ENCODE peak calls at places on chromosome 9, in ten cellular contexts. U is heart left ventricle, B is GM23338, P is ureter, S is HEK293T, T is GM13976, H is HuH-7, N is ELF-1, G is MG63, Z is cerebellar nuclear complex. J is an unnamed sample.

GRCh38 chr9:112174965-112175795 is at the start of gene SUSD1:
- DNase-seq in B (peak), T (peak), H (peak), P (peak), S (peak), N (peak), G (peak), U (peak), Z (no peak), J (peak)

GRCh38 chr9:121499427-121500164 is at the start of gene GGTA1:
- DNase-seq in T (peak), S (peak), H (peak), U (peak), Z (no peak), G (peak), B (peak), N (peak), P (peak), J (peak)

GRCh38 chr9:131707050-131707449 is 32.8 kb downstream of the RAPGEF1 start:
- DNase-seq in H (no peak), S (no peak), G (no peak), U (no peak), N (no peak), B (no peak), P (no peak), T (no peak), Z (no peak), J (no peak)

GRCh38 chr9:125911861-125912260 is 164.7 kb downstream of the PBX3 start:
- DNase-seq in H (no peak), P (no peak), Z (no peak), U (no peak), S (no peak), G (no peak), T (no peak), N (no peak), B (no peak), J (peak)

GRCh38 chr9:70120834-70121510 is 77.3 kb downstream of the MAMDC2 start:
- DNase-seq in Z (no peak), N (peak), T (no peak), U (no peak), S (no peak), G (peak), B (no peak), H (no peak), P (peak), J (peak)

GRCh38 chr9:135555203-135555602 is 6.4 kb upstream of the PAEP start:
- DNase-seq in T (no peak), H (no peak), P (no peak), G (no peak), N (no peak), U (no peak), S (no peak), Z (no peak), B (no peak), J (no peak)

GRCh38 chr9:35163413-35163812 is 1.6 kb downstream of the UNC13B start:
- DNase-seq in P (no peak), G (no peak), U (no peak), H (no peak), S (no peak), B (no peak), Z (no peak), N (no peak), T (no peak), J (no peak)

GRCh38 chr9:127835930-127836586 is 18.4 kb downstream of the ENG start:
- DNase-seq in N (no peak), Z (no peak), B (no peak), H (no peak), S (no peak), P (no peak), U (no peak), G (no peak), T (no peak), J (no peak)

J was measured in thyroid gland.